ENCODE peak calls at places on chromosomes 5 and 9, in nine cellular contexts. N is cardiac muscle cell; J is fibroblast of lung; S is hepatocyte; Q is endothelial cell of umbilical vein; R is HCT116; A is adrenal gland; L is esophagus squamous epithelium; O is CD4-positive, CD25-positive, alpha-beta regulatory T cell. W is an unnamed sample.

GRCh38 chr5:92704590-92704989 is 876.4 kb downstream of the NR2F1-AS1 start:
- DNase-seq in N (no peak), J (no peak), S (no peak), Q (no peak), R (no peak), A (no peak), L (no peak), O (no peak), W (no peak)

GRCh38 chr5:179802207-179802883 is 4.3 kb downstream of the MGAT4B start:
- DNase-seq in N (no peak), J (no peak), S (no peak), Q (no peak), R (no peak), A (peak; percentile 92), L (no peak), O (no peak), W (no peak)

GRCh38 chr5:133746834-133747233 is 134.5 kb upstream of the FSTL4 start:
- DNase-seq in N (no peak), J (no peak), S (no peak), Q (no peak), R (peak; percentile 21), A (no peak), L (no peak), O (no peak), W (no peak)

GRCh38 chr5:172050070-172050469 is 43.6 kb upstream of the FBXW11 start:
- DNase-seq in N (no peak), J (no peak), S (no peak), Q (no peak), R (no peak), A (no peak), L (no peak), O (no peak), W (no peak)

GRCh38 chr9:38638881-38639576 is 18.6 kb upstream of the ANKRD18A start:
- DNase-seq in N (no peak), J (no peak), S (no peak), Q (no peak), R (no peak), A (no peak), L (no peak), O (no peak), W (no peak)

GRCh38 chr5:103808464-103809106 is 246.0 kb upstream of the NUDT12 start:
- DNase-seq in N (peak; percentile 73), J (peak; percentile 73), S (peak; percentile 79), Q (peak; percentile 48), R (peak; percentile 61), A (peak; percentile 57), L (no peak), O (no peak), W (no peak)

GRCh38 chr5:125229556-125229955 is 483.1 kb upstream of the ZNF608 start:
- DNase-seq in N (no peak), J (no peak), S (no peak), Q (no peak), R (no peak), A (no peak), L (no peak), O (no peak), W (no peak)

GRCh38 chr5:14741721-14742426 is 77.4 kb downstream of the OTULIN start:
- DNase-seq in N (no peak), J (no peak), S (no peak), Q (no peak), R (no peak), A (no peak), L (no peak), O (no peak), W (no peak)

GRCh38 chr5:134100283-134101011 is 14.0 kb upstream of the TCF7 start:
- DNase-seq in N (no peak), J (no peak), S (peak; percentile 63), Q (no peak), R (no peak), A (peak; percentile 16), L (no peak), O (peak; percentile 68), W (peak; percentile 69)

DNA sequence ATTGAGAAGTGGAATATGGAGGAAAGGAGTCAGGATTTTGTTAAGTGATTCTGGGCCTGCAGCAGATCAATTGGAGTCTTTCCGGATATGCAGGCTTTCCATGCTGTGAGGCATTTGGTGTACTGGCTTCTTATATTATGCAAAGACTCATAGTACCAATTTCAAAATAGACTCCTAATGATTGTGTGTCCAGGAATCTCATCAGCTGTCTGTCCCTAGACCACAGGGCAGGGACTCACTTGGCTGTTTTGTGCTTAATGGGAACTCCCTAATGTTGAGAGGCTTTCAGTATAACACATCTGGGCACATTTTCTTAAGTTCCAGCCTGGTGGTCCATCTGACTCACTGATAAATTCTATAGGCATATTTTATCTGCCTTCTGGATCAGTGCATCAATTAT is 180.1 kb upstream of the KLF9 start:
- DNase-seq in N (no peak), J (peak; percentile 36), S (no peak), Q (no peak), R (no peak), A (no peak), L (no peak), O (no peak), W (no peak)
- H3K27ac ChIP-seq in N (no peak overlapping the region), J (no peak overlapping the region), S (no peak overlapping the region), Q (no peak overlapping the region), R (no peak overlapping the region), A (no peak overlapping the region), L (peak overlapping the region; percentile 44), O (no peak overlapping the region), W (no peak overlapping the region)

DNA sequence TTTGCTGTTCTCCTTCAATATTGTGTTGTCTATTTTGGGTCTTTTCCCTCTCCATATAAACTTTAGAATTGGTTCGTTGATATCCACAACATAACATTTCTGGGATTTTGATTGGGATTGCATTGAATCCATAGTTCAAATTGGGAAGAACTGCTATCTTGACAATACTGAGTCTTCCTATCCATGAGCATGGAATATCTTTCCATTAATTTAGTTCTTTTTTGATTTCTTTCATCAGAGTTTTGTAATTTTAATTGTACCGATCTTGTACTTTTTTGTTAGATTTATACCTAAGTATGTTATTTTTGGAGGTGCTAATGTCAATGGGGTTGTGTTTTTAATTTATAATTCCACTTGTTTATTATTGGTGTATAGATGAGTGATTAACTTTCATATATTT is 135.1 kb downstream of the NR3C1 start:
- DNase-seq in N (no peak), J (no peak), S (no peak), Q (no peak), R (no peak), A (no peak), L (no peak), O (no peak), W (no peak)
- H3K9me3 ChIP-seq in N (peaks cover 3% of the 10 kb centered on the region), J (no peaks in the 10 kb centered on the region), S (no peaks in the 10 kb centered on the region), Q (no peaks in the 10 kb centered on the region), R (no peaks in the 10 kb centered on the region), A (no peaks in the 10 kb centered on the region), L (no peaks in the 10 kb centered on the region), O (peaks cover 2% of the 10 kb centered on the region), W (peaks cover 4% of the 10 kb centered on the region)

GRCh38 chr9:109114670-109115069 is 5.1 kb downstream of the TMEM245 start:
- DNase-seq in N (no peak), J (peak; percentile 57), S (no peak), Q (no peak), R (no peak), A (peak; percentile 24), L (no peak), O (no peak), W (no peak)

GRCh38 chr9:109115931-109116541 is 3.7 kb downstream of the TMEM245 start:
- DNase-seq in N (no peak), J (peak; percentile 51), S (no peak), Q (no peak), R (no peak), A (peak; percentile 75), L (no peak), O (no peak), W (no peak)

GRCh38 chr9:109113239-109113638 is 6.5 kb downstream of the TMEM245 start:
- DNase-seq in N (no peak), J (no peak), S (no peak), Q (peak; percentile 38), R (no peak), A (no peak), L (no peak), O (no peak), W (no peak)

GRCh38 chr9:109110326-109111014 is 9.3 kb downstream of the TMEM245 start:
- DNase-seq in N (no peak), J (peak; percentile 80), S (no peak), Q (peak; percentile 89), R (peak; percentile 54), A (no peak), L (no peak), O (peak; percentile 18), W (no peak)

DNA sequence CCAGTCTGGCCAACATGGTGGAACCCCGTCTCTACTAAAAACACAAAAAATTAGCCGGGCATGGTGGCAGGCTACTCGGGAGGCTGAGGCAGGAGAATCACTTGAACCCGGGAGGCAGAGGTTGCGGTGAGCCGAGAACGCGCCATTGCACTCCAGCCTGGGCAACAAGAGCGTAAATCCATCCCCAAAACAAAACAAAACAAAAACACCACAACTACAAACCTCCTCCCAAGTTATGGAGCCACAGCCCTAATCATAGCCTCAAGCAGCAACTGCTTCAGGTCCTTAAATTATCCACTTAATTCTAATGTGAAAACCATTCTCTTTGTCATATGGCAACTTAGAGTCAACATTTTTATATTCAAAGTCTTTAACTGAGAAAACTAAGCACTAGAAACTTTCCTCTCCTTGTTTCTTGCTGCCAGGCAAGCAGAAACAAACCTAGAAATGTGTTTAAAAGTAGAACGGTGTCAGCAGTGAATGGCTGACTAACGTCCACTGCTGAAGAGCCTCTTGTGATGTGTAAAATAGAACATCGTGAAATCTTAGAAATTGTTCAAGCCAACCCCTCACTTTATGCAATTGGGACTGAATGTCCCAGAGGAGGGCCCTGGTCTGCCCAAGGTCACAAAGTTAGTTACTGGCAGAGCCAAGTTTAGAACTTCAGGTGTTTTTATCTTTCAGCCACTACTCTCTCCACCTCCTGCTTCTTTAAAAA is 5.7 kb downstream of the TMEM245 start:
- DNase-seq in N (no peak), J (no peak), S (no peak), Q (no peak), R (no peak), A (peak; percentile 30), L (no peak), O (no peak), W (no peak)
- H3K4me1 ChIP-seq in N (peaks cover 69% of the 10 kb centered on the region), J (peaks cover 9% of the 10 kb centered on the region), S (peaks cover 21% of the 10 kb centered on the region), Q (peaks cover 42% of the 10 kb centered on the region), R (peaks cover 65% of the 10 kb centered on the region), A (peaks cover 64% of the 10 kb centered on the region), L (peaks cover 98% of the 10 kb centered on the region), O (peaks cover 73% of the 10 kb centered on the region), W (peaks cover 45% of the 10 kb centered on the region)

GRCh38 chr5:100824635-100825034 is 78.4 kb downstream of the ST8SIA4 start:
- DNase-seq in N (no peak), J (no peak), S (no peak), Q (no peak), R (no peak), A (no peak), L (no peak), O (no peak), W (no peak)

GRCh38 chr5:100828756-100829342 is 74.2 kb downstream of the ST8SIA4 start:
- DNase-seq in N (no peak), J (no peak), S (no peak), Q (peak; percentile 57), R (no peak), A (no peak), L (no peak), O (no peak), W (no peak)

GRCh38 chr5:100826133-100826532 is 76.9 kb downstream of the ST8SIA4 start:
- DNase-seq in N (no peak), J (peak; percentile 29), S (no peak), Q (no peak), R (no peak), A (no peak), L (no peak), O (no peak), W (no peak)

GRCh38 chr5:100828071-100828689 is 74.9 kb downstream of the ST8SIA4 start:
- DNase-seq in N (no peak), J (no peak), S (no peak), Q (no peak), R (no peak), A (no peak), L (no peak), O (no peak), W (no peak)

GRCh38 chr5:100827481-100827889 is 75.6 kb downstream of the ST8SIA4 start:
- DNase-seq in N (no peak), J (peak; percentile 27), S (peak; percentile 60), Q (peak; percentile 51), R (no peak), A (no peak), L (no peak), O (no peak), W (no peak)
- H3K27ac ChIP-seq in N (no peak overlapping the region), J (no peak overlapping the region), S (peak overlapping the region; percentile 50), Q (no peak overlapping the region), R (no peak overlapping the region), A (peak overlapping the region; percentile 12), L (peak overlapping the region; percentile 54), O (peak overlapping the region; percentile 11), W (no peak overlapping the region)